ENCODE peak calls at places on chromosomes 4 and X, in nine cellular contexts. X, Z, N, G, D, A, T, B and S are unnamed samples.

GRCh38 chr4:186622788-186623464 is 67.6 kb upstream of the MTNR1A start:
- DNase-seq in X (peak), Z (no peak), N (peak), G (peak), D (no peak), A (no peak), T (no peak), B (peak), S (no peak)

GRCh38 chrX:39627257-39627656 is 470.5 kb downstream of the BCOR start:
- DNase-seq in X (no peak), Z (no peak), N (peak), G (no peak), D (no peak), A (no peak), T (no peak), B (no peak), S (no peak)

GRCh38 chrX:150849996-150850720 is 48.3 kb downstream of the CD99L2 start:
- DNase-seq in X (no peak), Z (no peak), N (no peak), G (no peak), D (no peak), A (no peak), T (no peak), B (no peak), S (no peak)

GRCh38 chr4:171016145-171016544 is 797.1 kb upstream of the GALNTL6 start:
- DNase-seq in X (no peak), Z (no peak), N (no peak), G (no peak), D (no peak), A (no peak), T (no peak), B (no peak), S (no peak)

GRCh38 chrX:103439161-103439560 is 62.8 kb downstream of the BEX3 start:
- DNase-seq in X (no peak), Z (no peak), N (no peak), G (no peak), D (no peak), A (no peak), T (no peak), B (no peak), S (no peak)

GRCh38 chrX:87664381-87664780 is 146.8 kb downstream of the KLHL4 start:
- DNase-seq in X (no peak), Z (no peak), N (peak), G (peak), D (no peak), A (no peak), T (peak), B (peak), S (peak)

GRCh38 chrX:68132749-68133148 is 300.5 kb downstream of the OPHN1 start:
- DNase-seq in X (no peak), Z (no peak), N (no peak), G (no peak), D (no peak), A (no peak), T (no peak), B (no peak), S (no peak)

GRCh38 chr4:171676555-171677215 is 136.5 kb upstream of the GALNTL6 start:
- DNase-seq in X (no peak), Z (no peak), N (no peak), G (no peak), D (peak), A (no peak), T (peak), B (no peak), S (no peak)